ENCODE peak calls at places on chromosomes 1 and 21, in ten cellular contexts. H is K562; Y is prostate gland; G is kidney epithelial cell; I is CD8-positive, alpha-beta memory T cell; Q is lower lobe of right lung; R is cardiac muscle cell; C is dorsolateral prefrontal cortex; Z is fibroblast of lung; A is astrocyte of the cerebellum. F is an unnamed sample.

GRCh38 chr1:155976913-155977606 is 1.3 kb downstream of the ARHGEF2 start:
- DNase-seq in H (no peak), Y (no peak), G (no peak), I (no peak), Q (no peak), R (no peak), C (no peak), Z (no peak), A (no peak), F (no peak)

GRCh38 chr1:113036639-113037321 is 36.2 kb upstream of the LRIG2 start:
- DNase-seq in H (no peak), Y (no peak), G (no peak), I (no peak), Q (no peak), R (no peak), C (no peak), Z (peak), A (no peak), F (no peak)

GRCh38 chr1:107912614-107913013 is 52.4 kb downstream of the VAV3 start:
- DNase-seq in H (no peak), Y (no peak), G (no peak), I (no peak), Q (no peak), R (no peak), C (no peak), Z (no peak), A (no peak), F (no peak)

GRCh38 chr1:67832737-67833594 is at the start of gene GNG12:
- DNase-seq in H (peak), Y (peak), G (peak), I (no peak), Q (peak), R (peak), C (peak), Z (peak), A (peak), F (peak)

GRCh38 chr1:117607471-117607870 is 1.6 kb downstream of the TENT5C start:
- DNase-seq in H (no peak), Y (peak), G (no peak), I (peak), Q (no peak), R (no peak), C (no peak), Z (no peak), A (no peak), F (no peak)

GRCh38 chr21:29523646-29524045 is 224.9 kb downstream of the BACH1 start:
- DNase-seq in H (no peak), Y (peak), G (no peak), I (no peak), Q (no peak), R (peak), C (no peak), Z (peak), A (no peak), F (peak)

GRCh38 chr21:14262039-14262438 is 46.1 kb downstream of the RBM11 start:
- DNase-seq in H (no peak), Y (no peak), G (no peak), I (no peak), Q (no peak), R (no peak), C (no peak), Z (no peak), A (no peak), F (no peak)

GRCh38 chr1:38779491-38779890 is 80.1 kb downstream of the RRAGC start:
- DNase-seq in H (no peak), Y (no peak), G (no peak), I (no peak), Q (no peak), R (no peak), C (no peak), Z (no peak), A (no peak), F (no peak)

GRCh38 chr1:41629136-41629535 is 144.7 kb upstream of the EDN2 start:
- DNase-seq in H (no peak), Y (no peak), G (no peak), I (no peak), Q (no peak), R (no peak), C (no peak), Z (no peak), A (no peak), F (no peak)

GRCh38 chr1:20376880-20377494 is 86.3 kb downstream of the VWA5B1 start:
- DNase-seq in H (peak), Y (no peak), G (no peak), I (peak), Q (no peak), R (peak), C (peak), Z (peak), A (no peak), F (no peak)

GRCh38 chr1:182707116-182707515 is 22.7 kb upstream of the RGS8 start:
- DNase-seq in H (no peak), Y (peak), G (no peak), I (no peak), Q (no peak), R (peak), C (peak), Z (no peak), A (peak), F (no peak)

GRCh38 chr1:8142955-8143629 is 117.0 kb upstream of the ERRFI1 start:
- DNase-seq in H (no peak), Y (no peak), G (no peak), I (no peak), Q (no peak), R (no peak), C (no peak), Z (peak), A (peak), F (no peak)

GRCh38 chr1:1907098-1907736 is 7.8 kb upstream of the CALML6 start:
- DNase-seq in H (no peak), Y (no peak), G (no peak), I (peak), Q (peak), R (no peak), C (no peak), Z (peak), A (no peak), F (no peak)

GRCh38 chr1:93753766-93754763 is 72.4 kb upstream of the BCAR3 start:
- DNase-seq in H (no peak), Y (no peak), G (peak), I (no peak), Q (no peak), R (peak), C (no peak), Z (peak), A (peak), F (peak)

GRCh38 chr1:233998926-233999325 is 94.5 kb downstream of the SLC35F3 start:
- DNase-seq in H (no peak), Y (no peak), G (no peak), I (no peak), Q (no peak), R (no peak), C (no peak), Z (no peak), A (no peak), F (no peak)

GRCh38 chr1:6628971-6629479 is 4.4 kb downstream of the THAP3 start:
- DNase-seq in H (no peak), Y (no peak), G (no peak), I (no peak), Q (no peak), R (no peak), C (no peak), Z (no peak), A (no peak), F (no peak)

GRCh38 chr1:119659628-119660027 is 11.6 kb upstream of the ZNF697 start:
- DNase-seq in H (no peak), Y (no peak), G (no peak), I (no peak), Q (peak), R (peak), C (no peak), Z (peak), A (no peak), F (no peak)

GRCh38 chr1:192959657-192960186 is 99.4 kb downstream of the UCHL5 start:
- DNase-seq in H (no peak), Y (no peak), G (no peak), I (no peak), Q (no peak), R (no peak), C (no peak), Z (no peak), A (no peak), F (no peak)

GRCh38 chr1:5223266-5223665 is 568.9 kb downstream of the AJAP1 start:
- DNase-seq in H (no peak), Y (no peak), G (no peak), I (no peak), Q (no peak), R (no peak), C (no peak), Z (no peak), A (no peak), F (no peak)

GRCh38 chr1:198935371-198935921 is 296.6 kb downstream of the PTPRC start:
- DNase-seq in H (no peak), Y (peak), G (peak), I (peak), Q (peak), R (peak), C (peak), Z (peak), A (peak), F (peak)

GRCh38 chr1:13869172-13869797 is 169.3 kb downstream of the PRDM2 start:
- DNase-seq in H (peak), Y (no peak), G (no peak), I (no peak), Q (no peak), R (no peak), C (no peak), Z (no peak), A (no peak), F (no peak)

GRCh38 chr21:31236528-31236927 is 107.5 kb downstream of the TIAM1 start:
- DNase-seq in H (no peak), Y (no peak), G (no peak), I (no peak), Q (no peak), R (no peak), C (no peak), Z (no peak), A (peak), F (no peak)

GRCh38 chr1:186943891-186944686 is 115.3 kb downstream of the PLA2G4A start:
- DNase-seq in H (no peak), Y (no peak), G (no peak), I (no peak), Q (no peak), R (no peak), C (no peak), Z (no peak), A (no peak), F (no peak)

GRCh38 chr1:180854456-180854855 is 58.2 kb upstream of the KIAA1614 start:
- DNase-seq in H (peak), Y (no peak), G (no peak), I (no peak), Q (no peak), R (peak), C (no peak), Z (no peak), A (no peak), F (no peak)

GRCh38 chr1:115373305-115373704 is 35.3 kb upstream of the NGF start:
- DNase-seq in H (no peak), Y (no peak), G (peak), I (no peak), Q (no peak), R (peak), C (no peak), Z (peak), A (no peak), F (peak)

GRCh38 chr1:11655263-11656079 is 794 bp downstream of the FBXO44 start:
- DNase-seq in H (no peak), Y (no peak), G (no peak), I (no peak), Q (no peak), R (no peak), C (no peak), Z (no peak), A (no peak), F (no peak)

GRCh38 chr21:46099476-46099875 is 1.6 kb downstream of the COL6A2 start:
- DNase-seq in H (peak), Y (peak), G (no peak), I (peak), Q (peak), R (peak), C (no peak), Z (peak), A (no peak), F (no peak)

GRCh38 chr1:118618618-118619340 is 369.4 kb downstream of the TBX15 start:
- DNase-seq in H (no peak), Y (no peak), G (no peak), I (no peak), Q (no peak), R (no peak), C (no peak), Z (no peak), A (no peak), F (no peak)

GRCh38 chr1:223079498-223079897 is 63.5 kb downstream of the TLR5 start:
- DNase-seq in H (no peak), Y (no peak), G (no peak), I (no peak), Q (no peak), R (no peak), C (no peak), Z (no peak), A (no peak), F (no peak)

GRCh38 chr1:155003227-155003765 is 694 bp downstream of the ZBTB7B start:
- DNase-seq in H (peak), Y (no peak), G (no peak), I (no peak), Q (no peak), R (peak), C (no peak), Z (peak), A (no peak), F (no peak)

GRCh38 chr1:155013632-155014031 is 11.0 kb downstream of the ZBTB7B start:
- DNase-seq in H (peak), Y (no peak), G (no peak), I (peak), Q (no peak), R (no peak), C (no peak), Z (no peak), A (no peak), F (no peak)

GRCh38 chr21:19523731-19524130 is 1120.1 kb upstream of the TMPRSS15 start:
- DNase-seq in H (no peak), Y (no peak), G (peak), I (no peak), Q (no peak), R (no peak), C (no peak), Z (no peak), A (peak), F (peak)

GRCh38 chr1:224617410-224618361 is 1.6 kb downstream of the CNIH3 start:
- DNase-seq in H (no peak), Y (no peak), G (no peak), I (no peak), Q (no peak), R (no peak), C (no peak), Z (peak), A (no peak), F (no peak)

GRCh38 chr1:215992620-215993019 is 425.5 kb downstream of the KCTD3 start:
- DNase-seq in H (no peak), Y (no peak), G (no peak), I (no peak), Q (no peak), R (peak), C (no peak), Z (peak), A (peak), F (no peak)

GRCh38 chr1:179775009-179775408 is 31.9 kb downstream of the FAM163A start:
- DNase-seq in H (peak), Y (no peak), G (no peak), I (no peak), Q (no peak), R (no peak), C (no peak), Z (no peak), A (no peak), F (no peak)

GRCh38 chr1:114314098-114314497 is 160.4 kb upstream of the SYT6 start:
- DNase-seq in H (no peak), Y (no peak), G (no peak), I (no peak), Q (no peak), R (peak), C (no peak), Z (no peak), A (peak), F (no peak)

GRCh38 chr1:228048120-228048519 is 34.4 kb upstream of the ARF1 start:
- DNase-seq in H (no peak), Y (no peak), G (no peak), I (no peak), Q (no peak), R (no peak), C (no peak), Z (no peak), A (no peak), F (no peak)

GRCh38 chr1:55420866-55421265 is 205.7 kb upstream of the USP24 start:
- DNase-seq in H (no peak), Y (no peak), G (no peak), I (no peak), Q (no peak), R (peak), C (no peak), Z (peak), A (no peak), F (no peak)

GRCh38 chr1:108962681-108963051 is 618 bp downstream of the CLCC1 start:
- DNase-seq in H (no peak), Y (peak), G (no peak), I (peak), Q (peak), R (no peak), C (no peak), Z (no peak), A (no peak), F (no peak)

GRCh38 chr1:108961198-108961597 is 2.1 kb downstream of the CLCC1 start:
- DNase-seq in H (no peak), Y (no peak), G (no peak), I (peak), Q (no peak), R (no peak), C (no peak), Z (no peak), A (no peak), F (no peak)

GRCh38 chr1:108963052-108963686 is at the start of gene CLCC1:
- DNase-seq in H (peak), Y (peak), G (peak), I (peak), Q (peak), R (peak), C (peak), Z (peak), A (peak), F (peak)

GRCh38 chr1:108960719-108961118 is 2.6 kb downstream of the CLCC1 start:
- DNase-seq in H (no peak), Y (no peak), G (no peak), I (no peak), Q (no peak), R (no peak), C (no peak), Z (no peak), A (no peak), F (no peak)

DNA sequence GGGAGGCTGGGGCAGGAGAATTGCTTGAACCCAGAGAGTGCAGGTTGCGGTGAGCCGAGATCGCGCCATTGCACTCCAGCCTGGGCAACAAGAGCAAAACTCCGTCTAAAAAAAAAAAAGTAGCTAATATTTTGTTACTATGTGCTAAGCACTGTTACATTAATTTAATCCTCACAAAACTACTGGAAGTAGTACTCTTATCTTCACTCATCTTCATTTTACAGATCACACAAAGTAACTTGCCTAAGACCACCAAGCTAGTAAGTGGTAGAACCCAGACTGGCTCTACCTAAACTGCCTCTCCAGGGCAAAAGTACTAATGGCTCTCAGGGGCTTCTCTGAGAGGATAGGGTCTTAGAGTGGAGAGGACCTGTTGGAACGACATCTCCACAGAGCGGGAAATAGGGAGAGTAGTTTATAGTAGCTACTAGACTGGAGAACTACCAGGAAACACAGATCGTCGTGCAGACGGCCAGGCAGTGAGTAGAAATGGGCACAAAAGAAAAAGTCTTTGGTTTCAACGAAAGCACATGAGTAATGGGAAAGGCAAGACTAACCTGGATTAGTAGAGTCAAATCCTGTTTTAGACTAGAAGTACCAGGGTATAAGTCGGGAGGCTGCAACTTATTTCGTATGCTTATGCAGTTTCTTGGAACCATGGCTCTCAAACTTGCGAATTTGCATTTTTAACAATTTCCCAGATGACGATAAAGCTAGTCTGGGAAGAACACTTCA is 1.4 kb downstream of the CLCC1 start:
- DNase-seq in H (no peak), Y (no peak), G (no peak), I (no peak), Q (no peak), R (no peak), C (no peak), Z (no peak), A (no peak), F (no peak)
- H3K4me3 ChIP-seq in H (peak), Y (peak), G (peak), I (peak), Q (peak), R (peak), C (peak), Z (peak), A (peak), F (peak)

DNA sequence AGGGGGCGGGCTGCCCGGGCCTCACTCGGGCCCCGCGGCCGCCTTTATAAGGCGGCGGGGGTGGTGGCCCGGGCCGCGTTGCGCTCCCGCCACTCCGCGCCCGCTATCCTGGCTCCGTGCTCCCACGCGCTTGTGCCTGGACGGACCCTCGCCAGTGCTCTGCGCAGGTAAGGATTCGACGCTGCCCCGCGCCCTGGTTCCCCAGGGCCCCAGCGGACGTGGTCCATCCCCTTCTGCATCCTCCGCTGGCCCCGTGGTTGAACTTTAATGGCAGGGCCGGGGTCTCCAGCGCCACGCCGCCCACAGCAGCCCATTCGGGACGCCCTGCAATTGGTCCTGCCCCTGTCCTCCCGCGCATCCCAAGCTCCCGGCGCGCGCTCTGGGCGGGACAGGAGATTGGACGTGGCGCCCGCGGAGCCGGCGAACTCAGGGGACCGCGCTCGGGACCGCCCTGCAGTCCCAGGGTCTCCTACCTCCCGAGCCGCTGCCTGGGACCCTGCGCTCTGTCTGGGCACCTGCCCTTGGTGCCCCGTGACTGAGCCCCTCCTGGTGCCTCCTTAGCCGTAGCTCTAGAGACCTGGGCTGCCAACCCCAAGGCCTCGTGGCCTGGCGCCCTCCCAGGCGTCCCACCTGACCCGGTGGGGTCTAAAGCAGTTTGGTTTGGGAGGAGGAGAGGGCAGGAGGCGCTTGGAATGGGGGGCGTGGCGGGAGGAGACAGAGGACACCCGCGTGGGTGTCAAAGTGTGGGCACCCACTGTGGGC is at the start of gene ALPL:
- DNase-seq in H (no peak), Y (no peak), G (no peak), I (no peak), Q (peak), R (no peak), C (no peak), Z (no peak), A (no peak), F (no peak)
- H3K4me3 ChIP-seq in H (no peak), Y (peak), G (peak), I (no peak), Q (peak), R (peak), C (peak), Z (no peak), A (peak), F (peak)

DNA sequence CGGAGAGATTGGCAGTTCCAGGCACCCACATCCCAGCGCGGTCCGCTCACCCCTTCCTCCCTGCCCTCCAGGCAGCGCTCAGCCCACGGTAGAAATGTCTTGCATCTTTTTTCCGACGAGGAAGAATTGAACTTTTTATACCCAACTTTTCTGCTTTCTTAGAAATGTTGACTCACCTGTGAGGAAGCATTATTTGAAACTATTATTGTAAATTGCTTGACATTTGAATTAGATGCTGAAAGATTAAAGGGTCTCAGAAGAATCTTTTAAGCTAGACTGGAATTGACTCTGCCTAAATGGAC is 912 bp upstream of the SIPA1L2 start:
- DNase-seq in H (no peak), Y (no peak), G (no peak), I (no peak), Q (no peak), R (no peak), C (no peak), Z (no peak), A (no peak), F (no peak)
- H3K4me3 ChIP-seq in H (no peak), Y (peak), G (peak), I (peak), Q (peak), R (peak), C (peak), Z (peak), A (peak), F (peak)

GRCh38 chr1:153659656-153660055 is 1.2 kb downstream of the SNAPIN start:
- DNase-seq in H (no peak), Y (no peak), G (no peak), I (no peak), Q (no peak), R (no peak), C (no peak), Z (no peak), A (no peak), F (no peak)
- H3K4me3 ChIP-seq in H (peak), Y (peak), G (no peak), I (peak), Q (peak), R (peak), C (peak), Z (peak), A (peak), F (peak)

GRCh38 chr1:167467126-167467725 is 51.1 kb downstream of the CD247 start:
- DNase-seq in H (no peak), Y (no peak), G (no peak), I (no peak), Q (no peak), R (no peak), C (no peak), Z (no peak), A (no peak), F (no peak)
- H3K4me3 ChIP-seq in H (no peak), Y (no peak), G (no peak), I (no peak), Q (no peak), R (no peak), C (no peak), Z (no peak), A (no peak), F (no peak)

F was measured in skeletal muscle cell.